ENCODE peak calls at places on chromosomes 12 and 14, in ten cellular contexts. One of them, this sample, is unnamed.

GRCh38 chr14:24369907-24370687 is 2.1 kb downstream of the NFATC4 start:
- DNase-seq in brain microvascular endothelial cell: no peak
- DNase-seq in RCC 7860: no peak
- DNase-seq in left cardiac atrium: no peak
- DNase-seq in activated gamma-delta T cell treated with Interleukin-2 at 50 U/mL for 16 hours: no peak
- DNase-seq in nephron progenitor cell: no peak
- DNase-seq in D341Med: no peak
- DNase-seq in NCI-H1105 treated with DMSO at 0.1 percent for 48 hours: no peak
- DNase-seq in Calu3: no peak
- DNase-seq in HTR-8/SVneo: no peak
- DNase-seq in this sample: no peak

GRCh38 chr12:71456316-71456715 is 16.7 kb downstream of the LGR5 start:
- DNase-seq in activated gamma-delta T cell treated with Interleukin-2 at 50 U/mL for 16 hours: no peak
- DNase-seq in Calu3: no peak
- DNase-seq in HTR-8/SVneo: no peak
- DNase-seq in nephron progenitor cell: no peak
- DNase-seq in D341Med: no peak
- DNase-seq in brain microvascular endothelial cell: no peak
- DNase-seq in RCC 7860: no peak
- DNase-seq in left cardiac atrium: no peak
- DNase-seq in NCI-H1105 treated with DMSO at 0.1 percent for 48 hours: peak
- DNase-seq in this sample: no peak

GRCh38 chr12:96397756-96398421 is 2.4 kb downstream of the CDK17 start:
- DNase-seq in D341Med: no peak
- DNase-seq in RCC 7860: no peak
- DNase-seq in HTR-8/SVneo: peak
- DNase-seq in left cardiac atrium: no peak
- DNase-seq in brain microvascular endothelial cell: no peak
- DNase-seq in activated gamma-delta T cell treated with Interleukin-2 at 50 U/mL for 16 hours: no peak
- DNase-seq in nephron progenitor cell: no peak
- DNase-seq in Calu3: no peak
- DNase-seq in NCI-H1105 treated with DMSO at 0.1 percent for 48 hours: no peak
- DNase-seq in this sample: no peak

GRCh38 chr12:97989366-97989940 is 525.9 kb upstream of the TMPO start:
- DNase-seq in nephron progenitor cell: no peak
- DNase-seq in NCI-H1105 treated with DMSO at 0.1 percent for 48 hours: no peak
- DNase-seq in brain microvascular endothelial cell: no peak
- DNase-seq in left cardiac atrium: no peak
- DNase-seq in RCC 7860: no peak
- DNase-seq in HTR-8/SVneo: no peak
- DNase-seq in Calu3: no peak
- DNase-seq in activated gamma-delta T cell treated with Interleukin-2 at 50 U/mL for 16 hours: no peak
- DNase-seq in D341Med: no peak
- DNase-seq in this sample: no peak

GRCh38 chr12:27213830-27214787 is 30.0 kb upstream of the STK38L start:
- DNase-seq in Calu3: no peak
- DNase-seq in brain microvascular endothelial cell: no peak
- DNase-seq in activated gamma-delta T cell treated with Interleukin-2 at 50 U/mL for 16 hours: no peak
- DNase-seq in D341Med: no peak
- DNase-seq in HTR-8/SVneo: no peak
- DNase-seq in NCI-H1105 treated with DMSO at 0.1 percent for 48 hours: no peak
- DNase-seq in nephron progenitor cell: no peak
- DNase-seq in left cardiac atrium: no peak
- DNase-seq in RCC 7860: no peak
- DNase-seq in this sample: no peak

GRCh38 chr12:130879212-130879686 is 7.4 kb downstream of the RAN start:
- DNase-seq in HTR-8/SVneo: no peak
- DNase-seq in NCI-H1105 treated with DMSO at 0.1 percent for 48 hours: no peak
- DNase-seq in RCC 7860: no peak
- DNase-seq in Calu3: no peak
- DNase-seq in brain microvascular endothelial cell: no peak
- DNase-seq in activated gamma-delta T cell treated with Interleukin-2 at 50 U/mL for 16 hours: no peak
- DNase-seq in D341Med: peak
- DNase-seq in left cardiac atrium: no peak
- DNase-seq in nephron progenitor cell: no peak
- DNase-seq in this sample: peak

GRCh38 chr14:66944872-66945271 is 244.4 kb upstream of the GARIN2 start:
- DNase-seq in D341Med: no peak
- DNase-seq in activated gamma-delta T cell treated with Interleukin-2 at 50 U/mL for 16 hours: no peak
- DNase-seq in RCC 7860: no peak
- DNase-seq in NCI-H1105 treated with DMSO at 0.1 percent for 48 hours: no peak
- DNase-seq in left cardiac atrium: no peak
- DNase-seq in nephron progenitor cell: peak
- DNase-seq in Calu3: peak
- DNase-seq in HTR-8/SVneo: no peak
- DNase-seq in brain microvascular endothelial cell: peak
- DNase-seq in this sample: peak

GRCh38 chr12:75650989-75651695 is 139.7 kb upstream of the KRR1 start:
- DNase-seq in HTR-8/SVneo: no peak
- DNase-seq in activated gamma-delta T cell treated with Interleukin-2 at 50 U/mL for 16 hours: no peak
- DNase-seq in brain microvascular endothelial cell: peak
- DNase-seq in nephron progenitor cell: no peak
- DNase-seq in NCI-H1105 treated with DMSO at 0.1 percent for 48 hours: peak
- DNase-seq in RCC 7860: no peak
- DNase-seq in D341Med: no peak
- DNase-seq in Calu3: no peak
- DNase-seq in left cardiac atrium: no peak
- DNase-seq in this sample: no peak